ENCODE peak calls at places on chromosomes 4 and X, in four cellular contexts. One of them, this sample, is unnamed.

GRCh38 chr4:136818811-136819210 is 713.5 kb downstream of the PCDH18 start:
- DNase-seq in hepatocyte: no peak
- DNase-seq in nephron progenitor cell: no peak
- DNase-seq in AG09319: no peak
- DNase-seq in this sample: no peak

GRCh38 chr4:149999485-150000074 is 78.7 kb upstream of the DCLK2 start:
- DNase-seq in nephron progenitor cell: peak; percentile 15
- DNase-seq in hepatocyte: peak; percentile 68
- DNase-seq in AG09319: peak; percentile 65
- DNase-seq in this sample: peak; percentile 25

GRCh38 chr4:3473251-3473942 is 10.3 kb downstream of the DOK7 start:
- DNase-seq in AG09319: no peak
- DNase-seq in hepatocyte: no peak
- DNase-seq in nephron progenitor cell: peak; percentile 13
- DNase-seq in this sample: no peak

GRCh38 chr4:85166318-85166717 is 199.8 kb upstream of the WDFY3 start:
- DNase-seq in AG09319: no peak
- DNase-seq in hepatocyte: peak; percentile 68
- DNase-seq in nephron progenitor cell: peak; percentile 53
- DNase-seq in this sample: no peak

GRCh38 chrX:39559229-39559628 is 538.5 kb downstream of the BCOR start:
- DNase-seq in hepatocyte: no peak
- DNase-seq in AG09319: no peak
- DNase-seq in nephron progenitor cell: no peak
- DNase-seq in this sample: no peak

GRCh38 chr4:118898684-118899138 is 10.1 kb downstream of the SYNPO2 start:
- DNase-seq in nephron progenitor cell: no peak
- DNase-seq in hepatocyte: no peak
- DNase-seq in AG09319: no peak
- DNase-seq in this sample: no peak

GRCh38 chrX:105126201-105126600 is 94.3 kb downstream of the TEX13A start:
- DNase-seq in AG09319: no peak
- DNase-seq in hepatocyte: no peak
- DNase-seq in nephron progenitor cell: no peak
- DNase-seq in this sample: no peak

GRCh38 chrX:13638826-13639225 is 14.1 kb upstream of the TCEANC start:
- DNase-seq in hepatocyte: no peak
- DNase-seq in nephron progenitor cell: no peak
- DNase-seq in AG09319: no peak
- DNase-seq in this sample: peak; percentile 14

GRCh38 chrX:107348051-107348450 is 101.4 kb upstream of the FRMPD3 start:
- DNase-seq in AG09319: no peak
- DNase-seq in nephron progenitor cell: no peak
- DNase-seq in hepatocyte: no peak
- DNase-seq in this sample: no peak

GRCh38 chrX:34956915-34957314 is 14.3 kb downstream of the FAM47B start:
- DNase-seq in nephron progenitor cell: no peak
- DNase-seq in AG09319: peak; percentile 3
- DNase-seq in hepatocyte: no peak
- DNase-seq in this sample: no peak

GRCh38 chr4:143308377-143308776 is 28.3 kb upstream of the GAB1 start:
- DNase-seq in hepatocyte: no peak
- DNase-seq in AG09319: no peak
- DNase-seq in nephron progenitor cell: no peak
- DNase-seq in this sample: no peak

GRCh38 chrX:111634823-111635410 is 46.1 kb upstream of the ALG13 start:
- DNase-seq in hepatocyte: no peak
- DNase-seq in AG09319: no peak
- DNase-seq in nephron progenitor cell: no peak
- DNase-seq in this sample: no peak

GRCh38 chr4:1417522-1418390 is 11.5 kb upstream of the NKX1-1 start:
- DNase-seq in nephron progenitor cell: no peak
- DNase-seq in AG09319: no peak
- DNase-seq in hepatocyte: no peak
- DNase-seq in this sample: no peak

GRCh38 chr4:103498161-103499070 is 221.4 kb downstream of the TACR3 start:
- DNase-seq in hepatocyte: peak; percentile 35
- DNase-seq in nephron progenitor cell: no peak
- DNase-seq in AG09319: peak; percentile 56
- DNase-seq in this sample: no peak

GRCh38 chr4:1416051-1416947 is 10.1 kb upstream of the NKX1-1 start:
- DNase-seq in AG09319: no peak
- DNase-seq in hepatocyte: peak; percentile 4
- DNase-seq in nephron progenitor cell: no peak
- DNase-seq in this sample: no peak

GRCh38 chr4:119781044-119781443 is 152.4 kb upstream of the PDE5A start:
- DNase-seq in hepatocyte: no peak
- DNase-seq in nephron progenitor cell: no peak
- DNase-seq in AG09319: no peak
- DNase-seq in this sample: no peak

GRCh38 chr4:53854991-53855885 is 209.2 kb downstream of the CHIC2 start:
- DNase-seq in hepatocyte: no peak
- DNase-seq in nephron progenitor cell: no peak
- DNase-seq in AG09319: peak; percentile 20
- DNase-seq in this sample: no peak

GRCh38 chrX:94831364-94831763 is 1157.4 kb downstream of the FAM133A start:
- DNase-seq in AG09319: no peak
- DNase-seq in nephron progenitor cell: no peak
- DNase-seq in hepatocyte: peak; percentile 23
- DNase-seq in this sample: no peak

GRCh38 chr4:187236491-187236890 is 512.8 kb upstream of the FAT1 start:
- DNase-seq in hepatocyte: peak; percentile 46
- DNase-seq in AG09319: no peak
- DNase-seq in nephron progenitor cell: no peak
- DNase-seq in this sample: no peak

GRCh38 chr4:69689530-69690111 is 36.6 kb upstream of the UGT2A1 start:
- DNase-seq in hepatocyte: peak; percentile 58
- DNase-seq in AG09319: no peak
- DNase-seq in nephron progenitor cell: no peak
- DNase-seq in this sample: peak; percentile 9

GRCh38 chr4:118905546-118905945 is 16.9 kb downstream of the SYNPO2 start:
- DNase-seq in AG09319: no peak
- DNase-seq in nephron progenitor cell: no peak
- DNase-seq in hepatocyte: no peak
- DNase-seq in this sample: no peak

GRCh38 chr4:119672086-119672485 is 43.5 kb upstream of the PDE5A start:
- DNase-seq in nephron progenitor cell: no peak
- DNase-seq in hepatocyte: no peak
- DNase-seq in AG09319: no peak
- DNase-seq in this sample: no peak

GRCh38 chr4:39900966-39901365 is 76.7 kb downstream of the PDS5A start:
- DNase-seq in nephron progenitor cell: no peak
- DNase-seq in hepatocyte: no peak
- DNase-seq in AG09319: no peak
- DNase-seq in this sample: no peak

GRCh38 chr4:24777528-24777927 is 17.8 kb upstream of the SOD3 start:
- DNase-seq in hepatocyte: no peak
- DNase-seq in AG09319: no peak
- DNase-seq in nephron progenitor cell: no peak
- DNase-seq in this sample: no peak

GRCh38 chr4:112637552-112637866 is 566 bp downstream of the LARP7 start:
- DNase-seq in nephron progenitor cell: no peak
- DNase-seq in AG09319: no peak
- DNase-seq in hepatocyte: no peak
- DNase-seq in this sample: no peak

GRCh38 chr4:7464259-7464655 is 29.5 kb upstream of the PSAPL1 start:
- DNase-seq in nephron progenitor cell: no peak
- DNase-seq in AG09319: no peak
- DNase-seq in hepatocyte: no peak
- DNase-seq in this sample: no peak

GRCh38 chr4:7461171-7461570 is 26.4 kb upstream of the PSAPL1 start:
- DNase-seq in nephron progenitor cell: peak; percentile 59
- DNase-seq in hepatocyte: no peak
- DNase-seq in AG09319: no peak
- DNase-seq in this sample: no peak

GRCh38 chr4:7460591-7460990 is 25.9 kb upstream of the PSAPL1 start:
- DNase-seq in hepatocyte: no peak
- DNase-seq in nephron progenitor cell: peak; percentile 54
- DNase-seq in AG09319: no peak
- DNase-seq in this sample: no peak

GRCh38 chr4:7463584-7464258 is 29.0 kb upstream of the PSAPL1 start:
- DNase-seq in hepatocyte: no peak
- DNase-seq in nephron progenitor cell: no peak
- DNase-seq in AG09319: no peak
- DNase-seq in this sample: no peak

GRCh38 chr4:7462509-7462971 is 27.8 kb upstream of the PSAPL1 start:
- DNase-seq in nephron progenitor cell: no peak
- DNase-seq in hepatocyte: peak; percentile 80
- DNase-seq in AG09319: no peak
- DNase-seq in this sample: peak; percentile 55
- TF ChIP-seq CTCF in nephron progenitor cell: no peak
- TF ChIP-seq CTCF in hepatocyte: peak; percentile 32
- TF ChIP-seq CTCF in AG09319: no peak
- TF ChIP-seq CTCF in this sample: no peak

GRCh38 chrX:153989971-153990655 is 17.6 kb downstream of the TMEM187 start:
- DNase-seq in hepatocyte: no peak
- DNase-seq in AG09319: no peak
- DNase-seq in nephron progenitor cell: no peak
- DNase-seq in this sample: no peak

GRCh38 chrX:153992180-153992579 is 19.6 kb downstream of the TMEM187 start:
- DNase-seq in AG09319: no peak
- DNase-seq in nephron progenitor cell: no peak
- DNase-seq in hepatocyte: no peak
- DNase-seq in this sample: no peak

GRCh38 chrX:153988493-153988892 is 15.9 kb downstream of the TMEM187 start:
- DNase-seq in nephron progenitor cell: no peak
- DNase-seq in AG09319: no peak
- DNase-seq in hepatocyte: no peak
- DNase-seq in this sample: no peak

GRCh38 chrX:153993079-153993478 is 20.5 kb downstream of the TMEM187 start:
- DNase-seq in hepatocyte: no peak
- DNase-seq in nephron progenitor cell: no peak
- DNase-seq in AG09319: no peak
- DNase-seq in this sample: no peak

GRCh38 chrX:153991013-153991580 is 18.5 kb downstream of the TMEM187 start:
- DNase-seq in hepatocyte: no peak
- DNase-seq in AG09319: no peak
- DNase-seq in nephron progenitor cell: no peak
- DNase-seq in this sample: no peak
- TF ChIP-seq CTCF in hepatocyte: no peak
- TF ChIP-seq CTCF in AG09319: no peak
- TF ChIP-seq CTCF in nephron progenitor cell: no peak
- TF ChIP-seq CTCF in this sample: no peak

GRCh38 chr4:11416071-11416766 is 12.5 kb downstream of the HS3ST1 start:
- DNase-seq in AG09319: no peak
- DNase-seq in nephron progenitor cell: no peak
- DNase-seq in hepatocyte: no peak
- DNase-seq in this sample: no peak

GRCh38 chr4:11416767-11417113 is 12.0 kb downstream of the HS3ST1 start:
- DNase-seq in nephron progenitor cell: no peak
- DNase-seq in hepatocyte: no peak
- DNase-seq in AG09319: no peak
- DNase-seq in this sample: no peak

GRCh38 chr4:11421116-11421515 is 7.6 kb downstream of the HS3ST1 start:
- DNase-seq in nephron progenitor cell: no peak
- DNase-seq in AG09319: no peak
- DNase-seq in hepatocyte: no peak
- DNase-seq in this sample: no peak

GRCh38 chr4:11420327-11420726 is 8.4 kb downstream of the HS3ST1 start:
- DNase-seq in nephron progenitor cell: no peak
- DNase-seq in AG09319: no peak
- DNase-seq in hepatocyte: no peak
- DNase-seq in this sample: no peak

GRCh38 chr4:11418610-11419009 is 10.1 kb downstream of the HS3ST1 start:
- DNase-seq in nephron progenitor cell: no peak
- DNase-seq in AG09319: no peak
- DNase-seq in hepatocyte: no peak
- DNase-seq in this sample: no peak
- TF ChIP-seq CTCF in nephron progenitor cell: no peak
- TF ChIP-seq CTCF in AG09319: no peak
- TF ChIP-seq CTCF in hepatocyte: no peak
- TF ChIP-seq CTCF in this sample: no peak

DNA sequence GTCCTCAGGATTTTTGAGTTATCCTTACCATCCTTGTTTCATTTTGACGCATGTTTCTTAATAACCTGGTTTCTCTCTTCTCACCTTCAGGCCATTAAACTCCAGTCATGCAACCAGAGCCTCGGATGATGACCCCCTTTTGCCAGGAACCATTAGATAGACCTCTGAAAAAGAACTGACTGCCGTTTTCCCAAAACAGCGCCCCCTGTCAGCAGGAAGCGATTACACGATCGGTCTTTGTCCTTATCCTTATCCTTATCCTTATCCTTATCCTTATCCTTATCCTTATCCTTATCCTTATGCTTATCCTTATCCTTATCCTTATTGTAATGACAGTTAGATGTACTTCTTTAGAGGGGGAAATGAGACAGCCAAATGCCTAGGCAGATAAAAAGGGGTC is 148.4 kb upstream of the ITM2A start:
- DNase-seq in nephron progenitor cell: no peak
- DNase-seq in AG09319: no peak
- DNase-seq in hepatocyte: no peak
- DNase-seq in this sample: no peak
- TF ChIP-seq CTCF in nephron progenitor cell: no peak
- TF ChIP-seq CTCF in AG09319: no peak
- TF ChIP-seq CTCF in hepatocyte: no peak
- TF ChIP-seq CTCF in this sample: no peak

GRCh38 chr4:37188100-37188499 is 56.4 kb upstream of the NWD2 start:
- DNase-seq in hepatocyte: no peak
- DNase-seq in nephron progenitor cell: no peak
- DNase-seq in AG09319: no peak
- DNase-seq in this sample: peak; percentile 2
- TF ChIP-seq CTCF in hepatocyte: peak; percentile 6
- TF ChIP-seq CTCF in nephron progenitor cell: peak; percentile 24
- TF ChIP-seq CTCF in AG09319: no peak
- TF ChIP-seq CTCF in this sample: no peak

This sample was measured in Calu3.